ENCODE peak calls at places on chromosomes 4 and X, in seven cellular contexts. T is HCT116, H is stomach, W is transverse colon, R is breast epithelium, A is esophagus squamous epithelium, C is H1. V is an unnamed sample.

GRCh38 chr4:41560112-41560511 is 22.2 kb downstream of the LIMCH1 start:
- DNase-seq in T (no peak), H (no peak), W (no peak), R (no peak), A (no peak), C (no peak), V (no peak)

GRCh38 chr4:106329027-106329618 is 12.8 kb downstream of the AIMP1 start:
- DNase-seq in T (peak), H (no peak), W (no peak), R (no peak), A (no peak), C (no peak), V (peak)

GRCh38 chr4:122663814-122664610 is 43.1 kb upstream of the IL21 start:
- DNase-seq in T (no peak), H (no peak), W (no peak), R (no peak), A (no peak), C (no peak), V (no peak)

GRCh38 chr4:97911236-97911906 is 231.9 kb downstream of the STPG2 start:
- DNase-seq in T (no peak), H (no peak), W (no peak), R (no peak), A (no peak), C (no peak), V (no peak)

GRCh38 chr4:110480031-110480549 is 4.1 kb downstream of the ENPEP start:
- DNase-seq in T (no peak), H (no peak), W (no peak), R (no peak), A (no peak), C (no peak), V (no peak)

GRCh38 chrX:8663325-8663724 is 68.6 kb downstream of the ANOS1 start:
- DNase-seq in T (no peak), H (no peak), W (no peak), R (no peak), A (no peak), C (no peak), V (no peak)

GRCh38 chr4:170079981-170080380 is 9.8 kb downstream of the AADAT start:
- DNase-seq in T (no peak), H (no peak), W (no peak), R (no peak), A (no peak), C (no peak), V (no peak)

GRCh38 chr4:173046818-173047217 is 121.8 kb upstream of the GALNT7 start:
- DNase-seq in T (no peak), H (no peak), W (no peak), R (no peak), A (no peak), C (no peak), V (no peak)

GRCh38 chrX:51420610-51421009 is 75.8 kb downstream of the NUDT11 start:
- DNase-seq in T (peak), H (no peak), W (no peak), R (no peak), A (no peak), C (no peak), V (peak)

GRCh38 chr4:1493540-1494287 is 87.5 kb upstream of the NKX1-1 start:
- DNase-seq in T (no peak), H (no peak), W (no peak), R (no peak), A (no peak), C (no peak), V (no peak)

GRCh38 chr4:123984881-123985280 is 588.3 kb downstream of the SPRY1 start:
- DNase-seq in T (no peak), H (no peak), W (peak), R (no peak), A (no peak), C (no peak), V (no peak)

GRCh38 chrX:9373789-9374188 is 91.1 kb upstream of the TBL1X start:
- DNase-seq in T (no peak), H (no peak), W (no peak), R (no peak), A (no peak), C (no peak), V (no peak)

GRCh38 chr4:52693492-52693891 is 34.4 kb upstream of the USP46 start:
- DNase-seq in T (no peak), H (no peak), W (no peak), R (no peak), A (no peak), C (no peak), V (no peak)

GRCh38 chrX:28278236-28278635 is 297.0 kb upstream of the DCAF8L1 start:
- DNase-seq in T (no peak), H (no peak), W (no peak), R (no peak), A (no peak), C (no peak), V (no peak)
- H3K4me3 ChIP-seq in T (no peak), H (no peak), W (no peak), R (no peak), A (no peak), C (no peak), V (no peak)

GRCh38 chrX:37679888-37680287 is 5.7 kb upstream of the XK start:
- DNase-seq in T (no peak), H (no peak), W (no peak), R (no peak), A (no peak), C (no peak), V (no peak)
- TF ChIP-seq POLR2A in T (no peak), H (no peak), W (no peak), R (no peak), A (no peak), C (no peak), V (no peak)

GRCh38 chrX:115591856-115592842 is 31.2 kb downstream of the PLS3 start:
- DNase-seq in T (no peak), H (no peak), W (no peak), R (no peak), A (no peak), C (no peak), V (no peak)
- H3K4me3 ChIP-seq in T (no peak), H (no peak), W (no peak), R (no peak), A (no peak), C (no peak), V (no peak)

DNA sequence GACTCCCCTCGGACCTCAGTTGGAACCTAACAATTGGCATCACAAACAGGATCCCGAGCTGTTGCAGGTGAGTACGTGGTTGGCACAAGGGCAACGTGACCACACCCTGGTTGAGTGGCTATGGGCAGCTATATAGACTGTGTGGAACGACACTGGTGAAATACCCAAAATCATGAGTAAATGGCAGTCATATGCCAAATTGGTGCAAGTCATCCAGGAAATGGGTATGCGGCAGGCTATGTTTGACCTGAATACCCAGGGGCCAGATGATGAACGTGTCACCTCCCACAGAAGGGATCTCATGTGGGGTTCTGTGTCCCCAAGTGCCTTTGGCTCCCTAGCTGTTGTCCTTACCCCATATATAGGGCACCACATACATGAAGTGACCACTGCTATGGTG is 53.2 kb upstream of the CCDC149 start:
- DNase-seq in T (no peak), H (no peak), W (no peak), R (no peak), A (no peak), C (peak), V (no peak)
- TF ChIP-seq POLR2A in T (no peak), H (no peak), W (no peak), R (no peak), A (no peak), C (no peak), V (no peak)

GRCh38 chr4:112852586-112852985 is 196.9 kb upstream of the ANK2 start:
- DNase-seq in T (no peak), H (no peak), W (no peak), R (no peak), A (no peak), C (no peak), V (no peak)

GRCh38 chr4:112855058-112855457 is 194.4 kb upstream of the ANK2 start:
- DNase-seq in T (no peak), H (no peak), W (no peak), R (no peak), A (no peak), C (no peak), V (no peak)

GRCh38 chr4:112853662-112854256 is 195.7 kb upstream of the ANK2 start:
- DNase-seq in T (no peak), H (no peak), W (no peak), R (no peak), A (no peak), C (no peak), V (peak)

GRCh38 chr4:112857461-112857860 is 192.0 kb upstream of the ANK2 start:
- DNase-seq in T (peak), H (no peak), W (no peak), R (no peak), A (no peak), C (no peak), V (no peak)

DNA sequence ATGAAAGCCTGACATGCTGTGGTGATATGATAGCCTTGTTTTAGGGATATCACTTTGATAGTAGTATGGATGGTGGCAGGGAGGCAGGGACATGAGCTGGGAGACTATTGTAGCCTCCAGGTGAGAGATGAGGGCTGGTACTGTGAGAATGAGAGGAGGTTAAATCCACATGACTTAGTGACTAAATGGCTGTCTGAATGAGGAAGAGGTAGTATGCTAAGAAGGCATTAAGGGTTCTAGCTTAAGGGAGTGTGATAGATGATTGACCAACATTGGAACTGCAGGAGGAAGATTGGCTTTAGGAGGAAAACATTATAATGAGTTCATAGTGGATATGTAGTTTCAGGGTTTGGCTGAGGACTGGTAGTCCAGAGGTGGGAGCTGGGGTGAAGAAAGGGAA is 195.0 kb upstream of the ANK2 start:
- DNase-seq in T (no peak), H (no peak), W (no peak), R (no peak), A (no peak), C (no peak), V (no peak)
- H3K4me3 ChIP-seq in T (no peak), H (no peak), W (no peak), R (no peak), A (no peak), C (no peak), V (no peak)

DNA sequence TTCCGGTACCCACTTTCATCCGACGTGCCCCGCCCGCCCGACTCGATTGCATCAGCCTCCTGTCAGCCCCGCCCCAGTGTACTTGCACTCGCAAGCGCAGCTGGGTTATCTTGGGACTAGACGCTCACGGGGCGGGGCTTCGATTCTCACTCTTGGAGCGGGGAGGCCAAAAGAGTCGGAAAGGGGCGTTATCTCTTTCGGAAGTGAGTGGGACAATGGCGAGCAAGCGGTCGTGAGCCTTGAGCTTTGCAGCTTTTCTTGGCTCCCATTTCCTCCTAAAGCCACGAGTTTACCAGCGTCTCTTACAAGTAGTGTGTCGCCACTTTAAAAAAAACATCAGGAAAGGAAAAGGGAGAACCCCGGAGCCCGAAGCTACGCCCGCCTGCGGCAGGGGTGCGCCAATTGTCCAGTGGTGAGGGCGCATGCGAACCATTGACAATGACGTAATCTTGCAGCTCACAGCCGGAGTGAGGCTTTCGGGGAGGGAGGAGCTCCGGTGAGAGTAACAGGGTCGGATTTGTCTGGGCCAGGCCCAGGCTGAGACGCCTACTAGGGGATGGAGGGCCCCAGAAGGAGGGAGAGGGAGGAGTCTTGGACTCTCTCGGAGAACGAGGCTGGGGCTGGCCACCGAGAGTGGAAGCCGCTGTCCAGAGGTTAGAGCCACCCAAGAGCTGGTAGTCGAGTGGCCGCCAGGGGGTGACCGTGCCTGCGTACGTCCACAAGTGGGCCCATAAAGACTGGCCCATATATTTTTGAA is 109.5 kb downstream of the GNL3L start:
- DNase-seq in T (peak), H (peak), W (peak), R (peak), A (peak), C (peak), V (peak)
- TF ChIP-seq POLR2A in T (no peak), H (no peak), W (peak), R (no peak), A (no peak), C (peak), V (peak)

DNA sequence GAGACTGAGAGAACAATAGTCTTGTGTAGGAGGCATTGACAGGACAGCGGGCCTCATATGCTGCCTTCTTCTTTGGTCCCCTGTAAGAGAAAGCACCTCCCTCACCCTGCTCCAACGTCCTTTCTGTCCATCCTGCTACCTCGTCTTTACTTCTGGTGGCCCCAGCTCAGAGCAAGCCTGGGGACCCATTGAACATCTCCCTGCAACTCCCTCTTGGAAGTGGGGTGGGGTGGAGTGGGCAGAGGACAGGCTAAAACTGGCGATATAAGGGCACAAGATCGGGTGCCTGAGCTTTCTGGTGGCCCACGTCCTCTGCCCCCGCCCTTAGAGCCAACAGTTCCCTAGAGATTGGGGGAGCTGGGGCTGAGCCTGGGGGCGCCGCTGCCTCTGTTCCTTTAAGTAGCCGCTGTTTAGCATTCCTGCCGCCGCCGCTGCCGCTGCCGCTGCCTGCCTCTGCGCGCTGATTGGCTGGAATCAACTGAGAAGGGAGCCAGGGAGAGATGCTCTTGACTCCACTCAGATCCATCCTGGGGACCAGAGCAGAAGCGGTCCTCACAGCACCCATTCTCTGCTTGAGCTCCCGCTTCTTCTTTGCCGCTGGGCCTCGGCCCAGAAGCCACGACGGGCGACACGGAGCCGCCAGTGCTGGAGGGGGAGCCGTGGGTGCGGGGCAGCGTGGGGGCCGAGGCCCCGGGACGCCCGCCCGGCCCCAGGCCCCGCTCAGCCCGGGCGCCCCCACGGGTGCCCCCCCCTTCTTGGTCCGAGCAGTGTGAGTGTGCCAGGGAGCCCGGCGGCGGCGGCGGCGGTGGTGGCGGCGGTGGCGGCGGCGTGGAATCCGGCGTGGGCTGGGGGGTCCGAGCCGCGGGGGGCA is at the start of gene DLG3:
- DNase-seq in T (no peak), H (no peak), W (no peak), R (no peak), A (no peak), C (peak), V (peak)
- H3K4me3 ChIP-seq in T (no peak), H (peak), W (no peak), R (no peak), A (peak), C (peak), V (no peak)